ENCODE peak calls at places on chromosomes 13 and 19, in eight cellular contexts. One of them, this sample, is unnamed.
A peak's percentile ranks its signal among the peaks of the same experiment; 100 is the strongest.

GRCh38 chr13:99796175-99796819 is 175.3 kb downstream of the ZIC5 start:
- DNase-seq in astrocyte of the spinal cord: peak; percentile 52
- DNase-seq in stimulated activated CD4-positive, alpha-beta T cell treated with anti-CD3 and anti-CD28 coated beads, Interleukin-4, amount 100 ng/mL, for 48 hours: no peak
- DNase-seq in lower lobe of right lung: no peak
- DNase-seq in brain microvascular endothelial cell: peak; percentile 21
- DNase-seq in cardiac muscle cell: peak; percentile 47
- DNase-seq in PC-3: peak; percentile 56
- DNase-seq in M059J: peak; percentile 43
- DNase-seq in this sample: peak; percentile 33

GRCh38 chr19:49086296-49086695 is 1.0 kb downstream of the SNRNP70 start:
- DNase-seq in brain microvascular endothelial cell: no peak
- DNase-seq in lower lobe of right lung: no peak
- DNase-seq in cardiac muscle cell: no peak
- DNase-seq in astrocyte of the spinal cord: no peak
- DNase-seq in M059J: no peak
- DNase-seq in stimulated activated CD4-positive, alpha-beta T cell treated with anti-CD3 and anti-CD28 coated beads, Interleukin-4, amount 100 ng/mL, for 48 hours: no peak
- DNase-seq in PC-3: no peak
- DNase-seq in this sample: no peak

GRCh38 chr19:55877211-55877610 is 40.9 kb downstream of the NLRP4 start:
- DNase-seq in lower lobe of right lung: no peak
- DNase-seq in stimulated activated CD4-positive, alpha-beta T cell treated with anti-CD3 and anti-CD28 coated beads, Interleukin-4, amount 100 ng/mL, for 48 hours: no peak
- DNase-seq in PC-3: no peak
- DNase-seq in cardiac muscle cell: no peak
- DNase-seq in brain microvascular endothelial cell: no peak
- DNase-seq in astrocyte of the spinal cord: no peak
- DNase-seq in M059J: no peak
- DNase-seq in this sample: no peak

GRCh38 chr19:18173572-18174294 is at the start of gene IFI30:
- DNase-seq in lower lobe of right lung: peak; percentile 92
- DNase-seq in brain microvascular endothelial cell: no peak
- DNase-seq in M059J: peak; percentile 69
- DNase-seq in PC-3: peak; percentile 53
- DNase-seq in stimulated activated CD4-positive, alpha-beta T cell treated with anti-CD3 and anti-CD28 coated beads, Interleukin-4, amount 100 ng/mL, for 48 hours: peak; percentile 53
- DNase-seq in astrocyte of the spinal cord: no peak
- DNase-seq in cardiac muscle cell: peak; percentile 56
- DNase-seq in this sample: peak; percentile 90

GRCh38 chr19:38057954-38058690 is 151.1 kb downstream of the SIPA1L3 start:
- DNase-seq in M059J: no peak
- DNase-seq in PC-3: peak; percentile 59
- DNase-seq in stimulated activated CD4-positive, alpha-beta T cell treated with anti-CD3 and anti-CD28 coated beads, Interleukin-4, amount 100 ng/mL, for 48 hours: no peak
- DNase-seq in cardiac muscle cell: no peak
- DNase-seq in astrocyte of the spinal cord: no peak
- DNase-seq in lower lobe of right lung: peak; percentile 83
- DNase-seq in brain microvascular endothelial cell: no peak
- DNase-seq in this sample: no peak

GRCh38 chr13:50127017-50127725 is 111.9 kb downstream of the KCNRG start:
- DNase-seq in brain microvascular endothelial cell: no peak
- DNase-seq in lower lobe of right lung: peak; percentile 83
- DNase-seq in cardiac muscle cell: peak; percentile 76
- DNase-seq in PC-3: no peak
- DNase-seq in stimulated activated CD4-positive, alpha-beta T cell treated with anti-CD3 and anti-CD28 coated beads, Interleukin-4, amount 100 ng/mL, for 48 hours: no peak
- DNase-seq in M059J: no peak
- DNase-seq in astrocyte of the spinal cord: peak; percentile 56
- DNase-seq in this sample: no peak

GRCh38 chr19:9148687-9149086 is 8.5 kb downstream of the ZNF317 start:
- DNase-seq in stimulated activated CD4-positive, alpha-beta T cell treated with anti-CD3 and anti-CD28 coated beads, Interleukin-4, amount 100 ng/mL, for 48 hours: no peak
- DNase-seq in M059J: no peak
- DNase-seq in lower lobe of right lung: no peak
- DNase-seq in astrocyte of the spinal cord: no peak
- DNase-seq in cardiac muscle cell: no peak
- DNase-seq in brain microvascular endothelial cell: no peak
- DNase-seq in PC-3: no peak
- DNase-seq in this sample: peak; percentile 33

GRCh38 chr19:47885067-47885463 is 1.1 kb downstream of the SULT2A1 start:
- DNase-seq in astrocyte of the spinal cord: no peak
- DNase-seq in M059J: no peak
- DNase-seq in brain microvascular endothelial cell: no peak
- DNase-seq in PC-3: no peak
- DNase-seq in stimulated activated CD4-positive, alpha-beta T cell treated with anti-CD3 and anti-CD28 coated beads, Interleukin-4, amount 100 ng/mL, for 48 hours: no peak
- DNase-seq in cardiac muscle cell: no peak
- DNase-seq in lower lobe of right lung: peak; percentile 4
- DNase-seq in this sample: no peak

GRCh38 chr13:80778302-80778701 is 437.4 kb upstream of the SPRY2 start:
- DNase-seq in cardiac muscle cell: no peak
- DNase-seq in stimulated activated CD4-positive, alpha-beta T cell treated with anti-CD3 and anti-CD28 coated beads, Interleukin-4, amount 100 ng/mL, for 48 hours: no peak
- DNase-seq in M059J: no peak
- DNase-seq in astrocyte of the spinal cord: no peak
- DNase-seq in lower lobe of right lung: no peak
- DNase-seq in PC-3: no peak
- DNase-seq in brain microvascular endothelial cell: no peak
- DNase-seq in this sample: no peak

GRCh38 chr19:48874309-48875135 is 2.3 kb downstream of the PPP1R15A start:
- DNase-seq in astrocyte of the spinal cord: peak; percentile 47
- DNase-seq in cardiac muscle cell: peak; percentile 54
- DNase-seq in brain microvascular endothelial cell: peak; percentile 51
- DNase-seq in M059J: peak; percentile 81
- DNase-seq in lower lobe of right lung: no peak
- DNase-seq in stimulated activated CD4-positive, alpha-beta T cell treated with anti-CD3 and anti-CD28 coated beads, Interleukin-4, amount 100 ng/mL, for 48 hours: no peak
- DNase-seq in PC-3: peak; percentile 73
- DNase-seq in this sample: peak; percentile 52

GRCh38 chr19:41354343-41354974 is 737 bp upstream of the TGFB1 start:
- DNase-seq in PC-3: no peak
- DNase-seq in lower lobe of right lung: no peak
- DNase-seq in astrocyte of the spinal cord: no peak
- DNase-seq in stimulated activated CD4-positive, alpha-beta T cell treated with anti-CD3 and anti-CD28 coated beads, Interleukin-4, amount 100 ng/mL, for 48 hours: no peak
- DNase-seq in cardiac muscle cell: no peak
- DNase-seq in M059J: no peak
- DNase-seq in brain microvascular endothelial cell: no peak
- DNase-seq in this sample: no peak

GRCh38 chr19:35571406-35571965 is 8.0 kb upstream of the ATP4A start:
- DNase-seq in lower lobe of right lung: no peak
- DNase-seq in PC-3: no peak
- DNase-seq in M059J: no peak
- DNase-seq in brain microvascular endothelial cell: no peak
- DNase-seq in stimulated activated CD4-positive, alpha-beta T cell treated with anti-CD3 and anti-CD28 coated beads, Interleukin-4, amount 100 ng/mL, for 48 hours: no peak
- DNase-seq in astrocyte of the spinal cord: no peak
- DNase-seq in cardiac muscle cell: no peak
- DNase-seq in this sample: no peak

GRCh38 chr19:3507371-3508120 is 1.4 kb downstream of the FZR1 start:
- DNase-seq in PC-3: peak; percentile 6
- DNase-seq in lower lobe of right lung: no peak
- DNase-seq in stimulated activated CD4-positive, alpha-beta T cell treated with anti-CD3 and anti-CD28 coated beads, Interleukin-4, amount 100 ng/mL, for 48 hours: no peak
- DNase-seq in astrocyte of the spinal cord: no peak
- DNase-seq in M059J: no peak
- DNase-seq in cardiac muscle cell: no peak
- DNase-seq in brain microvascular endothelial cell: no peak
- DNase-seq in this sample: peak; percentile 47

GRCh38 chr19:7476941-7477494 is 11.8 kb downstream of the PEX11G start:
- DNase-seq in brain microvascular endothelial cell: no peak
- DNase-seq in lower lobe of right lung: no peak
- DNase-seq in M059J: no peak
- DNase-seq in PC-3: no peak
- DNase-seq in stimulated activated CD4-positive, alpha-beta T cell treated with anti-CD3 and anti-CD28 coated beads, Interleukin-4, amount 100 ng/mL, for 48 hours: no peak
- DNase-seq in cardiac muscle cell: no peak
- DNase-seq in astrocyte of the spinal cord: no peak
- DNase-seq in this sample: no peak

GRCh38 chr19:5778402-5778801 is 6.1 kb downstream of the PRR22 start:
- DNase-seq in brain microvascular endothelial cell: no peak
- DNase-seq in stimulated activated CD4-positive, alpha-beta T cell treated with anti-CD3 and anti-CD28 coated beads, Interleukin-4, amount 100 ng/mL, for 48 hours: no peak
- DNase-seq in M059J: no peak
- DNase-seq in lower lobe of right lung: no peak
- DNase-seq in cardiac muscle cell: no peak
- DNase-seq in astrocyte of the spinal cord: no peak
- DNase-seq in PC-3: no peak
- DNase-seq in this sample: no peak

GRCh38 chr19:38266981-38267597 is 2.7 kb downstream of the SPINT2 start:
- DNase-seq in lower lobe of right lung: no peak
- DNase-seq in astrocyte of the spinal cord: peak; percentile 53
- DNase-seq in stimulated activated CD4-positive, alpha-beta T cell treated with anti-CD3 and anti-CD28 coated beads, Interleukin-4, amount 100 ng/mL, for 48 hours: no peak
- DNase-seq in PC-3: peak; percentile 69
- DNase-seq in brain microvascular endothelial cell: peak; percentile 47
- DNase-seq in cardiac muscle cell: peak; percentile 55
- DNase-seq in M059J: peak; percentile 76
- DNase-seq in this sample: peak; percentile 57

GRCh38 chr13:30835442-30835841 is 70.6 kb upstream of the MEDAG start:
- DNase-seq in PC-3: no peak
- DNase-seq in M059J: no peak
- DNase-seq in lower lobe of right lung: no peak
- DNase-seq in stimulated activated CD4-positive, alpha-beta T cell treated with anti-CD3 and anti-CD28 coated beads, Interleukin-4, amount 100 ng/mL, for 48 hours: no peak
- DNase-seq in brain microvascular endothelial cell: no peak
- DNase-seq in cardiac muscle cell: peak; percentile 51
- DNase-seq in astrocyte of the spinal cord: no peak
- DNase-seq in this sample: no peak

GRCh38 chr13:114011226-114011625 is 37.4 kb upstream of the C13orf46 start:
- DNase-seq in lower lobe of right lung: peak; percentile 39
- DNase-seq in stimulated activated CD4-positive, alpha-beta T cell treated with anti-CD3 and anti-CD28 coated beads, Interleukin-4, amount 100 ng/mL, for 48 hours: no peak
- DNase-seq in PC-3: no peak
- DNase-seq in M059J: no peak
- DNase-seq in astrocyte of the spinal cord: no peak
- DNase-seq in cardiac muscle cell: no peak
- DNase-seq in brain microvascular endothelial cell: no peak
- DNase-seq in this sample: no peak

This sample was measured in K562.